ENCODE peak calls at places on chromosomes 7 and 10, in five cellular contexts. One of them, this sample, is unnamed.

GRCh38 chr7:29158748-29159147 is 12.4 kb upstream of the CPVL start:
- DNase-seq in cardiac fibroblast: no peak
- DNase-seq in H7: no peak
- DNase-seq in dorsolateral prefrontal cortex: no peak
- DNase-seq in A549: no peak
- DNase-seq in this sample: no peak

GRCh38 chr10:14016011-14016536 is 314.6 kb downstream of the FRMD4A start:
- DNase-seq in cardiac fibroblast: peak
- DNase-seq in H7: no peak
- DNase-seq in dorsolateral prefrontal cortex: no peak
- DNase-seq in A549: no peak
- DNase-seq in this sample: peak

GRCh38 chr10:14604181-14605142 is 170.2 kb downstream of the FAM107B start:
- DNase-seq in cardiac fibroblast: peak
- DNase-seq in H7: peak
- DNase-seq in dorsolateral prefrontal cortex: peak
- DNase-seq in A549: peak
- DNase-seq in this sample: peak

GRCh38 chr10:129466703-129467345 is at the start of gene MGMT:
- DNase-seq in cardiac fibroblast: peak
- DNase-seq in H7: peak
- DNase-seq in dorsolateral prefrontal cortex: peak
- DNase-seq in A549: peak
- DNase-seq in this sample: peak

GRCh38 chr10:92897916-92898315 is 49.6 kb downstream of the EXOC6 start:
- DNase-seq in cardiac fibroblast: peak
- DNase-seq in H7: no peak
- DNase-seq in dorsolateral prefrontal cortex: no peak
- DNase-seq in A549: no peak
- DNase-seq in this sample: no peak

GRCh38 chr10:69936091-69936490 is 116.6 kb upstream of the MACROH2A2 start:
- DNase-seq in cardiac fibroblast: peak
- DNase-seq in H7: peak
- DNase-seq in dorsolateral prefrontal cortex: no peak
- DNase-seq in A549: peak
- DNase-seq in this sample: no peak

GRCh38 chr10:61964059-61964709 is 62.7 kb downstream of the ARID5B start:
- DNase-seq in cardiac fibroblast: no peak
- DNase-seq in H7: no peak
- DNase-seq in dorsolateral prefrontal cortex: no peak
- DNase-seq in A549: no peak
- DNase-seq in this sample: no peak

GRCh38 chr10:33385016-33385415 is 50.5 kb upstream of the NRP1 start:
- DNase-seq in cardiac fibroblast: no peak
- DNase-seq in H7: no peak
- DNase-seq in dorsolateral prefrontal cortex: no peak
- DNase-seq in A549: no peak
- DNase-seq in this sample: no peak

GRCh38 chr7:124201768-124202349 is 169.0 kb upstream of the TMEM229A start:
- DNase-seq in cardiac fibroblast: no peak
- DNase-seq in H7: no peak
- DNase-seq in dorsolateral prefrontal cortex: no peak
- DNase-seq in A549: no peak
- DNase-seq in this sample: no peak

GRCh38 chr7:22667562-22668239 is 59.3 kb upstream of the IL6 start:
- DNase-seq in cardiac fibroblast: peak
- DNase-seq in H7: peak
- DNase-seq in dorsolateral prefrontal cortex: no peak
- DNase-seq in A549: peak
- DNase-seq in this sample: peak

GRCh38 chr10:93554760-93555432 is 11.6 kb upstream of the FFAR4 start:
- DNase-seq in cardiac fibroblast: peak
- DNase-seq in H7: peak
- DNase-seq in dorsolateral prefrontal cortex: peak
- DNase-seq in A549: peak
- DNase-seq in this sample: peak

GRCh38 chr10:124619195-124619594 is 125.0 kb downstream of the FAM53B start:
- DNase-seq in cardiac fibroblast: no peak
- DNase-seq in H7: no peak
- DNase-seq in dorsolateral prefrontal cortex: no peak
- DNase-seq in A549: no peak
- DNase-seq in this sample: no peak

GRCh38 chr10:123858907-123859650 is 32.5 kb downstream of the CPXM2 start:
- DNase-seq in cardiac fibroblast: no peak
- DNase-seq in H7: no peak
- DNase-seq in dorsolateral prefrontal cortex: no peak
- DNase-seq in A549: no peak
- DNase-seq in this sample: no peak

GRCh38 chr10:116287906-116288501 is 15.0 kb upstream of the GFRA1 start:
- DNase-seq in cardiac fibroblast: peak
- DNase-seq in H7: peak
- DNase-seq in dorsolateral prefrontal cortex: no peak
- DNase-seq in A549: peak
- DNase-seq in this sample: peak

GRCh38 chr7:50349963-50350944 is 45.7 kb downstream of the IKZF1 start:
- DNase-seq in cardiac fibroblast: no peak
- DNase-seq in H7: no peak
- DNase-seq in dorsolateral prefrontal cortex: no peak
- DNase-seq in A549: no peak
- DNase-seq in this sample: no peak

GRCh38 chr7:5479133-5479745 is 55.6 kb upstream of the TNRC18 start:
- DNase-seq in cardiac fibroblast: no peak
- DNase-seq in H7: peak
- DNase-seq in dorsolateral prefrontal cortex: no peak
- DNase-seq in A549: no peak
- DNase-seq in this sample: peak

GRCh38 chr7:55144955-55145342 is 126.1 kb downstream of the EGFR start:
- DNase-seq in cardiac fibroblast: no peak
- DNase-seq in H7: peak
- DNase-seq in dorsolateral prefrontal cortex: no peak
- DNase-seq in A549: no peak
- DNase-seq in this sample: no peak

GRCh38 chr10:107915277-107915634 is 750.8 kb upstream of the SORCS1 start:
- DNase-seq in cardiac fibroblast: peak
- DNase-seq in H7: no peak
- DNase-seq in dorsolateral prefrontal cortex: no peak
- DNase-seq in A549: peak
- DNase-seq in this sample: peak

GRCh38 chr7:92644406-92645113 is 54.4 kb upstream of the FAM133B start:
- DNase-seq in cardiac fibroblast: peak
- DNase-seq in H7: no peak
- DNase-seq in dorsolateral prefrontal cortex: peak
- DNase-seq in A549: no peak
- DNase-seq in this sample: peak

GRCh38 chr10:124119933-124120332 is 26.5 kb upstream of the CHST15 start:
- DNase-seq in cardiac fibroblast: no peak
- DNase-seq in H7: no peak
- DNase-seq in dorsolateral prefrontal cortex: no peak
- DNase-seq in A549: no peak
- DNase-seq in this sample: no peak

DNA sequence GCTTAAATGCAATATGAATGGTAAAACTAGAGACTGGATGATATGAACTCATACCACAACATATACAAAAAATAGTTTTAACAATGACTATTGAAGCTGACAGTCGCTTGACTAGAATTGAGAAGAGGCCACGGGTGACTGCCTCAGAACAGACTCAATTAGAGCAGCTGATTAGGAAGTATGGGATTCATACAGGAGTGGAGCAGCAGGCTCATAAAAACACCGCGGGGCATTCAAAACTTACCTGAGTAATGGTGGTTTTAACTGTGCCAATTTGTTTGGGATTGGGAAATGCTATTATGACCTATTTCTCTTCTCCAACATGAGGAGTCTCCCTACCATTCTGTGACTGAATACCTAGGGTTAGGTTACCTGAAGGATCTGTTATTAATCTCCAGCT is 2.1 kb downstream of the CADPS2 start:
- DNase-seq in cardiac fibroblast: no peak
- DNase-seq in H7: no peak
- DNase-seq in dorsolateral prefrontal cortex: no peak
- DNase-seq in A549: no peak
- DNase-seq in this sample: no peak
- H3K4me3 ChIP-seq in cardiac fibroblast: no peak
- H3K4me3 ChIP-seq in H7: no peak
- H3K4me3 ChIP-seq in dorsolateral prefrontal cortex: peak
- H3K4me3 ChIP-seq in A549: no peak
- H3K4me3 ChIP-seq in this sample: no peak

GRCh38 chr7:6589151-6589828 is 531 bp upstream of the INTS15 start:
- DNase-seq in cardiac fibroblast: no peak
- DNase-seq in H7: no peak
- DNase-seq in dorsolateral prefrontal cortex: no peak
- DNase-seq in A549: no peak
- DNase-seq in this sample: no peak
- H3K4me3 ChIP-seq in cardiac fibroblast: peak
- H3K4me3 ChIP-seq in H7: peak
- H3K4me3 ChIP-seq in dorsolateral prefrontal cortex: peak
- H3K4me3 ChIP-seq in A549: peak
- H3K4me3 ChIP-seq in this sample: peak

DNA sequence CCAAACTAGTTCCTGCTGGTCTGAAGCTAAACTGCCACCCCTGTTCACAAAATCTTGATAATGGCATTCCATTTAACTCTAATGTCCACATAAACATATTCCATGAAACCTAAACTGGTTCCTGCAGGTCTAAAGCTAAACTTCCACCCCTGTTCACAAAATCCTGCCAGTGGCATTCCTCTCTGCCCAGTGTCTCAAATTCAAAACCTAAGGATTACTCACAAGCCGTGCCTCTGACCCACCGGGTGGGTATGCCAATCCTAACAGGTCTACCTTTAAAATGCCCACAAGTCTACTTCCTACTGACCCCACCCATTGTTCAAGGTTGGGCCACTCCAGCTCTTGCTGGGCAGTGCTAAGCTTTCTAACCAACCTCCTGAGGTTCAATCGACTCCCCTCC is 87.9 kb downstream of the TNS3 start:
- DNase-seq in cardiac fibroblast: no peak
- DNase-seq in H7: no peak
- DNase-seq in dorsolateral prefrontal cortex: no peak
- DNase-seq in A549: no peak
- DNase-seq in this sample: no peak
- H3K4me3 ChIP-seq in cardiac fibroblast: no peak
- H3K4me3 ChIP-seq in H7: no peak
- H3K4me3 ChIP-seq in dorsolateral prefrontal cortex: no peak
- H3K4me3 ChIP-seq in A549: no peak
- H3K4me3 ChIP-seq in this sample: no peak

GRCh38 chr7:34851431-34851830 is 185.9 kb downstream of the DPY19L1 start:
- DNase-seq in cardiac fibroblast: no peak
- DNase-seq in H7: no peak
- DNase-seq in dorsolateral prefrontal cortex: no peak
- DNase-seq in A549: no peak
- DNase-seq in this sample: no peak
- H3K4me3 ChIP-seq in cardiac fibroblast: no peak
- H3K4me3 ChIP-seq in H7: no peak
- H3K4me3 ChIP-seq in dorsolateral prefrontal cortex: no peak
- H3K4me3 ChIP-seq in A549: no peak
- H3K4me3 ChIP-seq in this sample: no peak

GRCh38 chr10:8431511-8431910 is 377.0 kb downstream of the GATA3 start:
- DNase-seq in cardiac fibroblast: no peak
- DNase-seq in H7: no peak
- DNase-seq in dorsolateral prefrontal cortex: no peak
- DNase-seq in A549: no peak
- DNase-seq in this sample: peak
- H3K4me3 ChIP-seq in cardiac fibroblast: no peak
- H3K4me3 ChIP-seq in H7: no peak
- H3K4me3 ChIP-seq in dorsolateral prefrontal cortex: no peak
- H3K4me3 ChIP-seq in A549: no peak
- H3K4me3 ChIP-seq in this sample: no peak

DNA sequence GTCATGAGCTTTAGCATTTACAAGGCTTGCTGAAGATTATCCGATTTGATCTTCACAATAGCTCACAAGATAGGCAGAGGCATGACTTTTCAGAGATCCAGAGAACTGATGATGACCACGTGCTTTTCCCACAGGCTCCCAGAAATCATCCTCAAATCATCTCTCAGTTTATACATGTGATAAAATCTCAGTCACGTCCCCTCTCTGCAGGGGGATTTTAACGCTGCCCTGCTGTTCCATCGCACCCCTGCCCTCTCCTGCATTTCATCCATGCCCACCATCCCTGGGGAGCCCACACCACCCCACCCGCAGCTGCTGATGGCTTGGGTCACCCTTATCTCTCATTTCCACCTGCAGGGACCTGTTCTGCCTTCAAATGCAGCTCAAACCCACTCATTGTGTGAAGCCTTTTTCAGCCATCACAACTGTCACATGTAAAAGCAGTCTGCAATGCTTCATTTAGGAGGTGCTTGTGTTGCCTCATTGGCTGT is 141.8 kb downstream of the DIP2C start:
- DNase-seq in cardiac fibroblast: no peak
- DNase-seq in H7: no peak
- DNase-seq in dorsolateral prefrontal cortex: no peak
- DNase-seq in A549: no peak
- DNase-seq in this sample: no peak
- H3K4me3 ChIP-seq in cardiac fibroblast: no peak
- H3K4me3 ChIP-seq in H7: no peak
- H3K4me3 ChIP-seq in dorsolateral prefrontal cortex: no peak
- H3K4me3 ChIP-seq in A549: no peak
- H3K4me3 ChIP-seq in this sample: no peak

DNA sequence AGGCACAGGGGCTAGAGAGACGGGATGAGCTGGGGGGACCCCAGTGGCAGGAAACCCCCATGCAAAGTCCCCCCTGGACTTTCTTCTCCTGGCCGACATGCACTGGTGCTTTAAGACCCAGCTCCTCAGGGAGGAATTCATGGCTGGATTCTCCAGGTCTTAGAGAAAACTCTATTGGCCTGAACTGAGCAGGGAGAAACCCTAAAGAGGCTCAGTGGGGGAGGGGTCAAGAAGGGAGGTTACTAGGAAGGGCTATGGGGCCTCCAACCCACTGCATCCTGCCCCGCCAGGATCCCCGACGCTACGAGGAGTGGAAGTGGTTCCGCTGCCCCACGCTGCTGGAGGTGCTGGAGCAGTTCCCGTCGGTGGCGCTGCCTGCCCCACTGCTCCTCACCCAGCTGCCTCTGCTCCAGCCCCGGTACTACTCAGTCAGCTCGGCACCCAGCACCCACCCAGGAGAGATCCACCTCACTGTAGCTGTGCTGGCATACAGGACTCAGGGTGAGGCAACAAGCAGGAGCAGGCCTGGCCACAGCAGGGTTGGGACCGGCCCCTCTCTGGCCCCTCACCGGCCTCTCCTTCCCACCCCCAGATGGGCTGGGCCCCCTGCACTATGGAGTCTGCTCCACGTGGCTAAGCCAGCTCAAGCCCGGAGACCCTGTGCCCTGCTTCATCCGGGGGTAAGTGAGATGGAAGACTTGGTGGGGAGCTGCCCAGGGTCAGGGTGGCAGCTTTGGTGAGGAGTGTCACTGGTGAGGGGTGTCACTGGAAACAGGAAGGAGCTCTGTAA is 13.8 kb downstream of the ATG9B start:
- DNase-seq in cardiac fibroblast: no peak
- DNase-seq in H7: peak
- DNase-seq in dorsolateral prefrontal cortex: no peak
- DNase-seq in A549: no peak
- DNase-seq in this sample: no peak
- H3K4me3 ChIP-seq in cardiac fibroblast: peak
- H3K4me3 ChIP-seq in H7: peak
- H3K4me3 ChIP-seq in dorsolateral prefrontal cortex: no peak
- H3K4me3 ChIP-seq in A549: no peak
- H3K4me3 ChIP-seq in this sample: no peak

GRCh38 chr7:100170111-100170897 is 1.9 kb upstream of the GAL3ST4 start:
- DNase-seq in cardiac fibroblast: no peak
- DNase-seq in H7: peak
- DNase-seq in dorsolateral prefrontal cortex: no peak
- DNase-seq in A549: no peak
- DNase-seq in this sample: no peak
- H3K4me3 ChIP-seq in cardiac fibroblast: no peak
- H3K4me3 ChIP-seq in H7: no peak
- H3K4me3 ChIP-seq in dorsolateral prefrontal cortex: peak
- H3K4me3 ChIP-seq in A549: no peak
- H3K4me3 ChIP-seq in this sample: no peak

This sample was measured in fibroblast of the aortic adventitia.